ENCODE peak calls at places on chromosomes 2 and 18, in eight cellular contexts. One of them, this sample, is unnamed.

GRCh38 chr2:127049927-127050802 is 56.8 kb downstream of the BIN1 start:
- DNase-seq in LoVo: peak
- DNase-seq in posterior vena cava: peak
- DNase-seq in RPMI7951: peak
- DNase-seq in GM12892: peak
- DNase-seq in astrocyte of the spinal cord: peak
- DNase-seq in brain microvascular endothelial cell: peak
- DNase-seq in left cardiac atrium: peak
- DNase-seq in this sample: peak

GRCh38 chr2:128465246-128466170 is 146.8 kb upstream of the HS6ST1 start:
- DNase-seq in LoVo: no peak
- DNase-seq in posterior vena cava: no peak
- DNase-seq in RPMI7951: no peak
- DNase-seq in GM12892: no peak
- DNase-seq in astrocyte of the spinal cord: no peak
- DNase-seq in brain microvascular endothelial cell: no peak
- DNase-seq in left cardiac atrium: no peak
- DNase-seq in this sample: no peak

GRCh38 chr2:121018136-121019057 is 266.6 kb downstream of the TFCP2L1 start:
- DNase-seq in LoVo: no peak
- DNase-seq in posterior vena cava: no peak
- DNase-seq in RPMI7951: no peak
- DNase-seq in GM12892: no peak
- DNase-seq in astrocyte of the spinal cord: peak
- DNase-seq in brain microvascular endothelial cell: peak
- DNase-seq in left cardiac atrium: peak
- DNase-seq in this sample: peak

GRCh38 chr18:8938817-8939216 is 163.7 kb upstream of the NDUFV2 start:
- DNase-seq in LoVo: no peak
- DNase-seq in posterior vena cava: no peak
- DNase-seq in RPMI7951: no peak
- DNase-seq in GM12892: no peak
- DNase-seq in astrocyte of the spinal cord: no peak
- DNase-seq in brain microvascular endothelial cell: no peak
- DNase-seq in left cardiac atrium: no peak
- DNase-seq in this sample: no peak

GRCh38 chr2:20496942-20497341 is 50.1 kb downstream of the RHOB start:
- DNase-seq in LoVo: no peak
- DNase-seq in posterior vena cava: no peak
- DNase-seq in RPMI7951: no peak
- DNase-seq in GM12892: no peak
- DNase-seq in astrocyte of the spinal cord: no peak
- DNase-seq in brain microvascular endothelial cell: no peak
- DNase-seq in left cardiac atrium: no peak
- DNase-seq in this sample: peak

GRCh38 chr2:37549598-37549997 is 121.8 kb downstream of the CDC42EP3 start:
- DNase-seq in LoVo: no peak
- DNase-seq in posterior vena cava: no peak
- DNase-seq in RPMI7951: no peak
- DNase-seq in GM12892: no peak
- DNase-seq in astrocyte of the spinal cord: no peak
- DNase-seq in brain microvascular endothelial cell: no peak
- DNase-seq in left cardiac atrium: no peak
- DNase-seq in this sample: no peak

GRCh38 chr2:34423301-34423700 is 824.2 kb upstream of the FAM98A start:
- DNase-seq in LoVo: no peak
- DNase-seq in posterior vena cava: no peak
- DNase-seq in RPMI7951: no peak
- DNase-seq in GM12892: no peak
- DNase-seq in astrocyte of the spinal cord: no peak
- DNase-seq in brain microvascular endothelial cell: no peak
- DNase-seq in left cardiac atrium: no peak
- DNase-seq in this sample: no peak

GRCh38 chr18:70107037-70107436 is 98.5 kb downstream of the RTTN start:
- DNase-seq in LoVo: no peak
- DNase-seq in posterior vena cava: no peak
- DNase-seq in RPMI7951: no peak
- DNase-seq in GM12892: no peak
- DNase-seq in astrocyte of the spinal cord: no peak
- DNase-seq in brain microvascular endothelial cell: no peak
- DNase-seq in left cardiac atrium: no peak
- DNase-seq in this sample: no peak

GRCh38 chr2:25699206-25699605 is 25.8 kb upstream of the DTNB start:
- DNase-seq in LoVo: no peak
- DNase-seq in posterior vena cava: no peak
- DNase-seq in RPMI7951: no peak
- DNase-seq in GM12892: no peak
- DNase-seq in astrocyte of the spinal cord: no peak
- DNase-seq in brain microvascular endothelial cell: no peak
- DNase-seq in left cardiac atrium: no peak
- DNase-seq in this sample: no peak

GRCh38 chr2:23381084-23381483 is 3.9 kb upstream of the KLHL29 start:
- DNase-seq in LoVo: peak
- DNase-seq in posterior vena cava: no peak
- DNase-seq in RPMI7951: peak
- DNase-seq in GM12892: no peak
- DNase-seq in astrocyte of the spinal cord: peak
- DNase-seq in brain microvascular endothelial cell: peak
- DNase-seq in left cardiac atrium: peak
- DNase-seq in this sample: no peak

GRCh38 chr2:48525269-48525943 is 4.5 kb upstream of the STON1 start:
- DNase-seq in LoVo: no peak
- DNase-seq in posterior vena cava: no peak
- DNase-seq in RPMI7951: no peak
- DNase-seq in GM12892: no peak
- DNase-seq in astrocyte of the spinal cord: no peak
- DNase-seq in brain microvascular endothelial cell: no peak
- DNase-seq in left cardiac atrium: peak
- DNase-seq in this sample: no peak

GRCh38 chr2:20035961-20036666 is 15.3 kb downstream of the LAPTM4A start:
- DNase-seq in LoVo: no peak
- DNase-seq in posterior vena cava: no peak
- DNase-seq in RPMI7951: no peak
- DNase-seq in GM12892: no peak
- DNase-seq in astrocyte of the spinal cord: no peak
- DNase-seq in brain microvascular endothelial cell: no peak
- DNase-seq in left cardiac atrium: no peak
- DNase-seq in this sample: no peak

GRCh38 chr18:35672897-35673296 is 91.4 kb downstream of the GALNT1 start:
- DNase-seq in LoVo: no peak
- DNase-seq in posterior vena cava: no peak
- DNase-seq in RPMI7951: no peak
- DNase-seq in GM12892: no peak
- DNase-seq in astrocyte of the spinal cord: peak
- DNase-seq in brain microvascular endothelial cell: peak
- DNase-seq in left cardiac atrium: no peak
- DNase-seq in this sample: no peak

GRCh38 chr2:85312404-85312803 is 15.4 kb downstream of the TGOLN2 start:
- DNase-seq in LoVo: no peak
- DNase-seq in posterior vena cava: no peak
- DNase-seq in RPMI7951: peak
- DNase-seq in GM12892: no peak
- DNase-seq in astrocyte of the spinal cord: peak
- DNase-seq in brain microvascular endothelial cell: peak
- DNase-seq in left cardiac atrium: no peak
- DNase-seq in this sample: no peak

GRCh38 chr2:10489842-10490555 is 41.9 kb upstream of the ODC1 start:
- DNase-seq in LoVo: no peak
- DNase-seq in posterior vena cava: no peak
- DNase-seq in RPMI7951: no peak
- DNase-seq in GM12892: no peak
- DNase-seq in astrocyte of the spinal cord: no peak
- DNase-seq in brain microvascular endothelial cell: peak
- DNase-seq in left cardiac atrium: no peak
- DNase-seq in this sample: peak

GRCh38 chr2:219551412-219551811 is 7.6 kb downstream of the TMEM198 start:
- DNase-seq in LoVo: no peak
- DNase-seq in posterior vena cava: peak
- DNase-seq in RPMI7951: peak
- DNase-seq in GM12892: no peak
- DNase-seq in astrocyte of the spinal cord: peak
- DNase-seq in brain microvascular endothelial cell: no peak
- DNase-seq in left cardiac atrium: peak
- DNase-seq in this sample: no peak